ENCODE peak calls at places on chromosomes 2 and 18, in seven cellular contexts. One of them, this sample, is unnamed.

GRCh38 chr2:39142904-39143617 is 22.2 kb upstream of the SOS1 start:
- DNase-seq in H9: no peak
- DNase-seq in CD8-positive, alpha-beta T cell: no peak
- DNase-seq in left ventricle myocardium inferior: no peak
- DNase-seq in PC-3: no peak
- DNase-seq in ascending aorta: no peak
- DNase-seq in right lobe of liver: no peak
- DNase-seq in this sample: no peak

GRCh38 chr2:235390108-235390815 is 103.6 kb upstream of the AGAP1 start:
- DNase-seq in CD8-positive, alpha-beta T cell: peak; percentile 61
- DNase-seq in H9: no peak
- DNase-seq in ascending aorta: no peak
- DNase-seq in right lobe of liver: no peak
- DNase-seq in PC-3: no peak
- DNase-seq in left ventricle myocardium inferior: no peak
- DNase-seq in this sample: peak; percentile 30

GRCh38 chr18:77811510-77811909 is 561.9 kb downstream of the GALR1 start:
- DNase-seq in ascending aorta: no peak
- DNase-seq in PC-3: peak; percentile 4
- DNase-seq in CD8-positive, alpha-beta T cell: no peak
- DNase-seq in H9: no peak
- DNase-seq in right lobe of liver: no peak
- DNase-seq in left ventricle myocardium inferior: no peak
- DNase-seq in this sample: no peak

GRCh38 chr2:119158563-119159347 is at the start of gene C1QL2:
- DNase-seq in PC-3: no peak
- DNase-seq in right lobe of liver: no peak
- DNase-seq in CD8-positive, alpha-beta T cell: no peak
- DNase-seq in ascending aorta: no peak
- DNase-seq in left ventricle myocardium inferior: no peak
- DNase-seq in H9: peak; percentile 77
- DNase-seq in this sample: no peak

GRCh38 chr18:60892441-60892840 is 440.8 kb upstream of the CDH20 start:
- DNase-seq in ascending aorta: no peak
- DNase-seq in left ventricle myocardium inferior: no peak
- DNase-seq in right lobe of liver: no peak
- DNase-seq in PC-3: peak; percentile 47
- DNase-seq in CD8-positive, alpha-beta T cell: no peak
- DNase-seq in H9: no peak
- DNase-seq in this sample: peak; percentile 93

GRCh38 chr2:178229927-178230326 is 35.6 kb downstream of the OSBPL6 start:
- DNase-seq in PC-3: no peak
- DNase-seq in right lobe of liver: no peak
- DNase-seq in ascending aorta: no peak
- DNase-seq in CD8-positive, alpha-beta T cell: no peak
- DNase-seq in left ventricle myocardium inferior: no peak
- DNase-seq in H9: no peak
- DNase-seq in this sample: no peak

GRCh38 chr2:33275689-33276444 is 200.6 kb upstream of the RASGRP3 start:
- DNase-seq in right lobe of liver: no peak
- DNase-seq in PC-3: peak; percentile 99
- DNase-seq in ascending aorta: peak; percentile 87
- DNase-seq in left ventricle myocardium inferior: peak; percentile 28
- DNase-seq in CD8-positive, alpha-beta T cell: peak; percentile 52
- DNase-seq in H9: no peak
- DNase-seq in this sample: peak; percentile 56

GRCh38 chr2:6163932-6164331 is 471.7 kb downstream of the SOX11 start:
- DNase-seq in PC-3: no peak
- DNase-seq in CD8-positive, alpha-beta T cell: no peak
- DNase-seq in ascending aorta: no peak
- DNase-seq in left ventricle myocardium inferior: no peak
- DNase-seq in right lobe of liver: no peak
- DNase-seq in H9: no peak
- DNase-seq in this sample: no peak

GRCh38 chr2:50613161-50613560 is 418.8 kb downstream of the NRXN1 start:
- DNase-seq in right lobe of liver: no peak
- DNase-seq in PC-3: peak; percentile 38
- DNase-seq in ascending aorta: no peak
- DNase-seq in H9: no peak
- DNase-seq in CD8-positive, alpha-beta T cell: no peak
- DNase-seq in left ventricle myocardium inferior: no peak
- DNase-seq in this sample: peak; percentile 85

GRCh38 chr2:2862386-2862785 is 515.2 kb downstream of the EIPR1 start:
- DNase-seq in right lobe of liver: no peak
- DNase-seq in H9: no peak
- DNase-seq in CD8-positive, alpha-beta T cell: no peak
- DNase-seq in PC-3: no peak
- DNase-seq in left ventricle myocardium inferior: no peak
- DNase-seq in ascending aorta: no peak
- DNase-seq in this sample: no peak

GRCh38 chr2:30346475-30347169 is 100.4 kb upstream of the LCLAT1 start:
- DNase-seq in PC-3: no peak
- DNase-seq in right lobe of liver: no peak
- DNase-seq in CD8-positive, alpha-beta T cell: no peak
- DNase-seq in H9: peak; percentile 79
- DNase-seq in left ventricle myocardium inferior: peak; percentile 84
- DNase-seq in ascending aorta: peak; percentile 19
- DNase-seq in this sample: no peak

GRCh38 chr2:223619486-223620129 is 17.4 kb upstream of the SCG2 start:
- DNase-seq in H9: no peak
- DNase-seq in right lobe of liver: no peak
- DNase-seq in left ventricle myocardium inferior: no peak
- DNase-seq in CD8-positive, alpha-beta T cell: no peak
- DNase-seq in ascending aorta: no peak
- DNase-seq in PC-3: peak; percentile 55
- DNase-seq in this sample: no peak

GRCh38 chr2:174561283-174562275 is 36.0 kb downstream of the WIPF1 start:
- DNase-seq in H9: no peak
- DNase-seq in ascending aorta: no peak
- DNase-seq in PC-3: no peak
- DNase-seq in right lobe of liver: peak; percentile 90
- DNase-seq in left ventricle myocardium inferior: peak; percentile 83
- DNase-seq in CD8-positive, alpha-beta T cell: no peak
- DNase-seq in this sample: no peak

GRCh38 chr2:239695728-239696240 is 295.0 kb upstream of the HDAC4 start:
- DNase-seq in PC-3: no peak
- DNase-seq in left ventricle myocardium inferior: no peak
- DNase-seq in right lobe of liver: peak; percentile 29
- DNase-seq in CD8-positive, alpha-beta T cell: peak; percentile 23
- DNase-seq in ascending aorta: no peak
- DNase-seq in H9: no peak
- DNase-seq in this sample: no peak

GRCh38 chr2:218032336-218033171 is 29.8 kb upstream of the TNS1 start:
- DNase-seq in CD8-positive, alpha-beta T cell: peak; percentile 45
- DNase-seq in right lobe of liver: no peak
- DNase-seq in left ventricle myocardium inferior: no peak
- DNase-seq in PC-3: no peak
- DNase-seq in H9: no peak
- DNase-seq in ascending aorta: no peak
- DNase-seq in this sample: no peak

GRCh38 chr2:11744631-11745394 is 1.6 kb upstream of the LPIN1 start:
- DNase-seq in left ventricle myocardium inferior: peak; percentile 47
- DNase-seq in H9: peak; percentile 86
- DNase-seq in PC-3: peak; percentile 44
- DNase-seq in CD8-positive, alpha-beta T cell: no peak
- DNase-seq in ascending aorta: no peak
- DNase-seq in right lobe of liver: no peak
- DNase-seq in this sample: no peak

GRCh38 chr18:74994502-74995403 is 214.2 kb downstream of the PTGR3 start:
- DNase-seq in H9: no peak
- DNase-seq in left ventricle myocardium inferior: no peak
- DNase-seq in CD8-positive, alpha-beta T cell: peak; percentile 53
- DNase-seq in ascending aorta: no peak
- DNase-seq in right lobe of liver: peak; percentile 50
- DNase-seq in PC-3: no peak
- DNase-seq in this sample: peak; percentile 29

GRCh38 chr2:8006181-8006580 is 675.7 kb upstream of the ID2 start:
- DNase-seq in ascending aorta: no peak
- DNase-seq in left ventricle myocardium inferior: no peak
- DNase-seq in CD8-positive, alpha-beta T cell: no peak
- DNase-seq in H9: no peak
- DNase-seq in right lobe of liver: no peak
- DNase-seq in PC-3: no peak
- DNase-seq in this sample: no peak
- H3K4me1 ChIP-seq in ascending aorta: peaks cover 4% of the 10 kb centered on the region
- H3K4me1 ChIP-seq in left ventricle myocardium inferior: peaks cover 22% of the 10 kb centered on the region
- H3K4me1 ChIP-seq in CD8-positive, alpha-beta T cell: no peaks in the 10 kb centered on the region
- H3K4me1 ChIP-seq in H9: no peaks in the 10 kb centered on the region
- H3K4me1 ChIP-seq in right lobe of liver: no peaks in the 10 kb centered on the region
- H3K4me1 ChIP-seq in PC-3: peaks cover 22% of the 10 kb centered on the region
- H3K4me1 ChIP-seq in this sample: no peaks in the 10 kb centered on the region

GRCh38 chr2:68740184-68740914 is 5.7 kb downstream of the ARHGAP25 start:
- DNase-seq in left ventricle myocardium inferior: no peak
- DNase-seq in ascending aorta: no peak
- DNase-seq in CD8-positive, alpha-beta T cell: peak; percentile 34
- DNase-seq in PC-3: no peak
- DNase-seq in H9: no peak
- DNase-seq in right lobe of liver: no peak
- DNase-seq in this sample: peak; percentile 67

GRCh38 chr2:68734688-68735525 is at the start of gene ARHGAP25:
- DNase-seq in PC-3: no peak
- DNase-seq in right lobe of liver: no peak
- DNase-seq in ascending aorta: no peak
- DNase-seq in CD8-positive, alpha-beta T cell: peak; percentile 70
- DNase-seq in H9: no peak
- DNase-seq in left ventricle myocardium inferior: no peak
- DNase-seq in this sample: no peak

GRCh38 chr2:68739261-68740183 is 4.9 kb downstream of the ARHGAP25 start:
- DNase-seq in ascending aorta: no peak
- DNase-seq in CD8-positive, alpha-beta T cell: peak; percentile 48
- DNase-seq in H9: no peak
- DNase-seq in right lobe of liver: no peak
- DNase-seq in PC-3: no peak
- DNase-seq in left ventricle myocardium inferior: no peak
- DNase-seq in this sample: no peak

GRCh38 chr2:68736086-68736485 is 1.5 kb downstream of the ARHGAP25 start:
- DNase-seq in PC-3: no peak
- DNase-seq in right lobe of liver: no peak
- DNase-seq in CD8-positive, alpha-beta T cell: no peak
- DNase-seq in H9: no peak
- DNase-seq in ascending aorta: no peak
- DNase-seq in left ventricle myocardium inferior: no peak
- DNase-seq in this sample: no peak

DNA sequence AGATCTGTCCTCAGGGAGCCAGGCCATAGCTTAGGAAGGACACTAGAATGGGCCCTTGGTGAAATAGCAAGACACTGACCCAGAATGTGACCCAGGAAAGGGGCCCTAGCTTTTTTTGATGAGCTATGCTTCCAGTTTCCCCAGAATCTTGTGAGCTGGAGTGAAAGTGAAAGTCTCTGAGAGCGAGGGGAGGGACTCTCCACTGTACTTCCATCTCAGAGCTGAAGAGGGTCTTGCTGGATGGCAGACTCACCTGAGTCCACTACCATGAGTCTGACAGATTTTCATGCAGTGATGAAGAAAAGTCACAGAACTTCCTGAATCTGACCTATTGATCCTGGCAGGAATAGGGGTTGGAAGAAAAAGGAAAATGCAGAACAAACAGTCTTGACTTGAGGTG is 3.1 kb downstream of the ARHGAP25 start:
- DNase-seq in right lobe of liver: no peak
- DNase-seq in PC-3: no peak
- DNase-seq in H9: no peak
- DNase-seq in CD8-positive, alpha-beta T cell: peak; percentile 51
- DNase-seq in ascending aorta: no peak
- DNase-seq in left ventricle myocardium inferior: no peak
- DNase-seq in this sample: no peak
- H3K27ac ChIP-seq in right lobe of liver: no peak overlapping the region
- H3K27ac ChIP-seq in PC-3: no peak overlapping the region
- H3K27ac ChIP-seq in H9: no peak overlapping the region
- H3K27ac ChIP-seq in CD8-positive, alpha-beta T cell: peak overlapping the region; percentile 62
- H3K27ac ChIP-seq in ascending aorta: peak overlapping the region; percentile 32
- H3K27ac ChIP-seq in left ventricle myocardium inferior: no peak overlapping the region
- H3K27ac ChIP-seq in this sample: no peak overlapping the region

DNA sequence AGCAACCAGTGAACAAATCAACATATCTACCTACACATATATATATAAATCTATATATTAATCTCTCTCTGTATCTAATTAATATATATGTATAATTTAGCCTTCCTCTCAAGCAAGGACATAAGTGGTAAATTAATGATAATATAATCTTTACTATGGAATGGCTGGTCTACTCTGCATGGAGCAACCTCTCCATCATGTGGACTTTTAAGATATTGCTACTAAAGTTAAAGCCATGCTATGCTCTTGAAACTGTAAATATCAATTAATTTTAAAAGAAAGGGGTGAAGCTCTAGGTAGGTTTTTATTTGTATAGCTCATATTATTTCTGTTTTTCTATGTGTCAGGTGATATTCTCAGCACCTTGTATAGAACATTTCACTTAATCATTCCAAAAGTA is 147.0 kb downstream of the PPP1R1C start:
- DNase-seq in left ventricle myocardium inferior: no peak
- DNase-seq in right lobe of liver: no peak
- DNase-seq in ascending aorta: no peak
- DNase-seq in PC-3: peak; percentile 29
- DNase-seq in CD8-positive, alpha-beta T cell: no peak
- DNase-seq in H9: no peak
- DNase-seq in this sample: no peak
- TF ChIP-seq CTCF in left ventricle myocardium inferior: peak; percentile 18
- TF ChIP-seq CTCF in right lobe of liver: peak; percentile 19
- TF ChIP-seq CTCF in ascending aorta: no peak
- TF ChIP-seq CTCF in PC-3: peak; percentile 54
- TF ChIP-seq CTCF in CD8-positive, alpha-beta T cell: no peak
- TF ChIP-seq CTCF in H9: peak; percentile 22
- TF ChIP-seq CTCF in this sample: peak; percentile 55

GRCh38 chr2:236548179-236548918 is 21.3 kb upstream of the ACKR3 start:
- DNase-seq in right lobe of liver: no peak
- DNase-seq in ascending aorta: no peak
- DNase-seq in CD8-positive, alpha-beta T cell: no peak
- DNase-seq in left ventricle myocardium inferior: no peak
- DNase-seq in H9: no peak
- DNase-seq in PC-3: no peak
- DNase-seq in this sample: no peak

GRCh38 chr2:236551843-236552542 is 17.6 kb upstream of the ACKR3 start:
- DNase-seq in H9: no peak
- DNase-seq in left ventricle myocardium inferior: no peak
- DNase-seq in ascending aorta: no peak
- DNase-seq in CD8-positive, alpha-beta T cell: no peak
- DNase-seq in right lobe of liver: no peak
- DNase-seq in PC-3: no peak
- DNase-seq in this sample: no peak

GRCh38 chr2:236549165-236549564 is 20.5 kb upstream of the ACKR3 start:
- DNase-seq in ascending aorta: no peak
- DNase-seq in left ventricle myocardium inferior: no peak
- DNase-seq in right lobe of liver: no peak
- DNase-seq in H9: no peak
- DNase-seq in PC-3: no peak
- DNase-seq in CD8-positive, alpha-beta T cell: no peak
- DNase-seq in this sample: no peak

GRCh38 chr2:236550701-236551465 is 18.7 kb upstream of the ACKR3 start:
- DNase-seq in right lobe of liver: no peak
- DNase-seq in PC-3: no peak
- DNase-seq in CD8-positive, alpha-beta T cell: no peak
- DNase-seq in H9: no peak
- DNase-seq in left ventricle myocardium inferior: no peak
- DNase-seq in ascending aorta: no peak
- DNase-seq in this sample: no peak

DNA sequence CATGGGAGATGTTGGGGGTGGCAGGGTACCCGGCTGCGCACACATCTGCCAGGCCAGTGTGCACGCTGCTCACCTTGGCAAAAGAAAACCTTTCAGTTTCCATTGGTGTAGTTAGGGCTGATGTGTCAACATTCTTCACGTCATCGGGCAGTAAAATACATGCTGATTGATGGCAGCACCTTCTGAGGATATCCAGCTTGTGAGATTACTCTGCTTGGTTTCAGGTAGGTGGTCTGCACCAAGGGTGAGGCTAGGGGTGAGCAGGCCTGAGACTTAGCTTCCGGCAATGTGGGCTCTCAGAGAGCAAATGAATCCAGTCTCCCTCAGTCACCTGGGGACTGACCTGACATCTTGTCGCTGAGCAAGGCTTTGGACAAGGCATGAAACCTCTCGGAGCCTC is 19.3 kb upstream of the ACKR3 start:
- DNase-seq in H9: no peak
- DNase-seq in PC-3: no peak
- DNase-seq in ascending aorta: no peak
- DNase-seq in right lobe of liver: no peak
- DNase-seq in CD8-positive, alpha-beta T cell: no peak
- DNase-seq in left ventricle myocardium inferior: no peak
- DNase-seq in this sample: no peak
- H3K4me1 ChIP-seq in H9: no peaks in the 10 kb centered on the region
- H3K4me1 ChIP-seq in PC-3: no peaks in the 10 kb centered on the region
- H3K4me1 ChIP-seq in ascending aorta: no peaks in the 10 kb centered on the region
- H3K4me1 ChIP-seq in right lobe of liver: no peaks in the 10 kb centered on the region
- H3K4me1 ChIP-seq in CD8-positive, alpha-beta T cell: peaks cover 77% of the 10 kb centered on the region
- H3K4me1 ChIP-seq in left ventricle myocardium inferior: peaks cover 9% of the 10 kb centered on the region
- H3K4me1 ChIP-seq in this sample: no peaks in the 10 kb centered on the region